ENCODE peak calls at places on chromosome 14, in seven cellular contexts. B is neural crest cell, F is caudate nucleus, Q is iPS DF 19.7, S is osteoblast, E is adipocyte, W is Kasumi-1. Z is an unnamed sample.

GRCh38 chr14:32608880-32609279 is 279.8 kb downstream of the AKAP6 start:
- DNase-seq in B (no peak), F (no peak), Q (no peak), S (peak; percentile 65), E (no peak), W (no peak), Z (peak; percentile 53)

GRCh38 chr14:56886471-56887062 is 76.3 kb upstream of the OTX2 start:
- DNase-seq in B (no peak), F (no peak), Q (no peak), S (no peak), E (no peak), W (no peak), Z (no peak)

GRCh38 chr14:100554082-100554677 is 33.0 kb downstream of the BEGAIN start:
- DNase-seq in B (no peak), F (no peak), Q (no peak), S (no peak), E (no peak), W (no peak), Z (no peak)

GRCh38 chr14:75981426-75981825 is 369 bp downstream of the TGFB3 start:
- DNase-seq in B (no peak), F (no peak), Q (no peak), S (peak; percentile 88), E (no peak), W (no peak), Z (no peak)

GRCh38 chr14:68513838-68514610 is 278.8 kb downstream of the ZFP36L1 start:
- DNase-seq in B (no peak), F (no peak), Q (no peak), S (no peak), E (no peak), W (no peak), Z (no peak)

GRCh38 chr14:104932676-104933631 is 8.3 kb downstream of the PLD4 start:
- DNase-seq in B (peak; percentile 93), F (peak; percentile 39), Q (no peak), S (peak; percentile 100), E (peak; percentile 97), W (peak; percentile 41), Z (peak; percentile 82)

GRCh38 chr14:95500772-95501401 is 15.6 kb downstream of the SYNE3 start:
- DNase-seq in B (no peak), F (no peak), Q (no peak), S (peak; percentile 96), E (peak; percentile 89), W (no peak), Z (peak; percentile 81)

GRCh38 chr14:54738009-54738408 is 164.6 kb downstream of the GCH1 start:
- DNase-seq in B (no peak), F (no peak), Q (no peak), S (no peak), E (no peak), W (peak; percentile 86), Z (no peak)

GRCh38 chr14:65850429-65851145 is 438.1 kb downstream of the FUT8 start:
- DNase-seq in B (no peak), F (no peak), Q (no peak), S (no peak), E (no peak), W (no peak), Z (no peak)

GRCh38 chr14:52895000-52895399 is 55.9 kb downstream of the FERMT2 start:
- DNase-seq in B (no peak), F (no peak), Q (no peak), S (no peak), E (no peak), W (no peak), Z (peak; percentile 58)

GRCh38 chr14:74794947-74795346 is 31.8 kb downstream of the YLPM1 start:
- DNase-seq in B (no peak), F (no peak), Q (no peak), S (no peak), E (no peak), W (no peak), Z (no peak)

GRCh38 chr14:68211421-68211820 is 391.8 kb downstream of the RAD51B start:
- DNase-seq in B (no peak), F (no peak), Q (no peak), S (no peak), E (peak; percentile 57), W (no peak), Z (no peak)

GRCh38 chr14:28515571-28515970 is 251.0 kb upstream of the FOXG1 start:
- DNase-seq in B (no peak), F (no peak), Q (no peak), S (no peak), E (peak; percentile 94), W (no peak), Z (peak; percentile 95)

GRCh38 chr14:40697221-40697620 is 909.5 kb upstream of the LRFN5 start:
- DNase-seq in B (no peak), F (no peak), Q (no peak), S (no peak), E (no peak), W (no peak), Z (no peak)

GRCh38 chr14:96497087-96497486 is 5.1 kb upstream of the PAPOLA start:
- DNase-seq in B (no peak), F (no peak), Q (no peak), S (no peak), E (no peak), W (no peak), Z (no peak)

GRCh38 chr14:103137721-103138482 is 14.6 kb downstream of the TNFAIP2 start:
- DNase-seq in B (no peak), F (no peak), Q (no peak), S (no peak), E (no peak), W (no peak), Z (no peak)

GRCh38 chr14:71206766-71207371 is 299.6 kb downstream of the PCNX1 start:
- DNase-seq in B (no peak), F (no peak), Q (no peak), S (peak; percentile 95), E (peak; percentile 82), W (no peak), Z (peak; percentile 87)

GRCh38 chr14:60680511-60680910 is 31.2 kb upstream of the SIX1 start:
- DNase-seq in B (no peak), F (no peak), Q (no peak), S (peak; percentile 11), E (no peak), W (no peak), Z (no peak)

GRCh38 chr14:104863923-104864266 is 1.2 kb upstream of the CEP170B start:
- DNase-seq in B (no peak), F (no peak), Q (no peak), S (peak; percentile 86), E (no peak), W (no peak), Z (no peak)

GRCh38 chr14:63632932-63633514 is 8.6 kb downstream of the WDR89 start:
- DNase-seq in B (no peak), F (no peak), Q (no peak), S (no peak), E (peak; percentile 74), W (peak; percentile 54), Z (peak; percentile 32)

GRCh38 chr14:91983571-91983970 is 36.1 kb upstream of the FBLN5 start:
- DNase-seq in B (no peak), F (no peak), Q (no peak), S (no peak), E (peak; percentile 34), W (no peak), Z (no peak)

GRCh38 chr14:92288994-92289393 is 34.0 kb upstream of the SLC24A4 start:
- DNase-seq in B (no peak), F (no peak), Q (no peak), S (no peak), E (no peak), W (no peak), Z (no peak)

GRCh38 chr14:76975865-76976622 is 52.5 kb downstream of the IRF2BPL start:
- DNase-seq in B (no peak), F (no peak), Q (no peak), S (no peak), E (no peak), W (no peak), Z (no peak)